ENCODE peak calls at places on chromosomes 16 and 17, in seven cellular contexts. One of them, this sample, is unnamed.

GRCh38 chr17:76442341-76443338 is 10.3 kb downstream of the UBE2O start:
- ATAC-seq in SK-N-SH treated with all-trans-retinoic acid at 6 μM for 48 hours: no peak
- ATAC-seq in activated T-cell treated with anti-CD3 and anti-CD28 coated beads, Interleukin-2, amount 50 U/mL, for 4 hours: no peak
- ATAC-seq in right cardiac atrium: no peak
- ATAC-seq in PC-3: no peak
- ATAC-seq in activated naive CD8-positive, alpha-beta T cell treated with anti-CD3 and anti-CD28 coated beads, Interleukin-2, amount 10 ng/mL, durations not matched to agents 7 days and 5 days: peak; percentile 61
- ATAC-seq in GM12878: peak; percentile 29
- ATAC-seq in this sample: no peak

GRCh38 chr17:34556384-34556783 is 23.0 kb upstream of the TMEM132E start:
- ATAC-seq in SK-N-SH treated with all-trans-retinoic acid at 6 μM for 48 hours: peak; percentile 26
- ATAC-seq in activated T-cell treated with anti-CD3 and anti-CD28 coated beads, Interleukin-2, amount 50 U/mL, for 4 hours: no peak
- ATAC-seq in right cardiac atrium: no peak
- ATAC-seq in PC-3: no peak
- ATAC-seq in activated naive CD8-positive, alpha-beta T cell treated with anti-CD3 and anti-CD28 coated beads, Interleukin-2, amount 10 ng/mL, durations not matched to agents 7 days and 5 days: no peak
- ATAC-seq in GM12878: no peak
- ATAC-seq in this sample: no peak

GRCh38 chr17:29042679-29043538 is at the start of gene PIPOX:
- ATAC-seq in SK-N-SH treated with all-trans-retinoic acid at 6 μM for 48 hours: peak; percentile 54
- ATAC-seq in activated T-cell treated with anti-CD3 and anti-CD28 coated beads, Interleukin-2, amount 50 U/mL, for 4 hours: no peak
- ATAC-seq in right cardiac atrium: peak; percentile 55
- ATAC-seq in PC-3: no peak
- ATAC-seq in activated naive CD8-positive, alpha-beta T cell treated with anti-CD3 and anti-CD28 coated beads, Interleukin-2, amount 10 ng/mL, durations not matched to agents 7 days and 5 days: no peak
- ATAC-seq in GM12878: peak; percentile 92
- ATAC-seq in this sample: peak; percentile 90

GRCh38 chr16:85420501-85421337 is 192.4 kb upstream of the GSE1 start:
- ATAC-seq in SK-N-SH treated with all-trans-retinoic acid at 6 μM for 48 hours: no peak
- ATAC-seq in activated T-cell treated with anti-CD3 and anti-CD28 coated beads, Interleukin-2, amount 50 U/mL, for 4 hours: peak; percentile 78
- ATAC-seq in right cardiac atrium: peak; percentile 22
- ATAC-seq in PC-3: peak; percentile 60
- ATAC-seq in activated naive CD8-positive, alpha-beta T cell treated with anti-CD3 and anti-CD28 coated beads, Interleukin-2, amount 10 ng/mL, durations not matched to agents 7 days and 5 days: peak; percentile 64
- ATAC-seq in GM12878: peak; percentile 89
- ATAC-seq in this sample: peak; percentile 69

GRCh38 chr17:62804822-62805221 is 3.3 kb downstream of the MARCHF10 start:
- ATAC-seq in SK-N-SH treated with all-trans-retinoic acid at 6 μM for 48 hours: no peak
- ATAC-seq in activated T-cell treated with anti-CD3 and anti-CD28 coated beads, Interleukin-2, amount 50 U/mL, for 4 hours: no peak
- ATAC-seq in right cardiac atrium: no peak
- ATAC-seq in PC-3: no peak
- ATAC-seq in activated naive CD8-positive, alpha-beta T cell treated with anti-CD3 and anti-CD28 coated beads, Interleukin-2, amount 10 ng/mL, durations not matched to agents 7 days and 5 days: no peak
- ATAC-seq in GM12878: no peak
- ATAC-seq in this sample: no peak

GRCh38 chr17:55407641-55408566 is 13.7 kb downstream of the MMD start:
- ATAC-seq in SK-N-SH treated with all-trans-retinoic acid at 6 μM for 48 hours: no peak
- ATAC-seq in activated T-cell treated with anti-CD3 and anti-CD28 coated beads, Interleukin-2, amount 50 U/mL, for 4 hours: no peak
- ATAC-seq in right cardiac atrium: no peak
- ATAC-seq in PC-3: no peak
- ATAC-seq in activated naive CD8-positive, alpha-beta T cell treated with anti-CD3 and anti-CD28 coated beads, Interleukin-2, amount 10 ng/mL, durations not matched to agents 7 days and 5 days: no peak
- ATAC-seq in GM12878: no peak
- ATAC-seq in this sample: no peak

GRCh38 chr17:77083547-77083946 is 57.2 kb upstream of the SEC14L1 start:
- ATAC-seq in SK-N-SH treated with all-trans-retinoic acid at 6 μM for 48 hours: no peak
- ATAC-seq in activated T-cell treated with anti-CD3 and anti-CD28 coated beads, Interleukin-2, amount 50 U/mL, for 4 hours: no peak
- ATAC-seq in right cardiac atrium: no peak
- ATAC-seq in PC-3: no peak
- ATAC-seq in activated naive CD8-positive, alpha-beta T cell treated with anti-CD3 and anti-CD28 coated beads, Interleukin-2, amount 10 ng/mL, durations not matched to agents 7 days and 5 days: no peak
- ATAC-seq in GM12878: no peak
- ATAC-seq in this sample: no peak

GRCh38 chr17:61815863-61816523 is 47.3 kb downstream of the BRIP1 start:
- ATAC-seq in SK-N-SH treated with all-trans-retinoic acid at 6 μM for 48 hours: peak; percentile 57
- ATAC-seq in activated T-cell treated with anti-CD3 and anti-CD28 coated beads, Interleukin-2, amount 50 U/mL, for 4 hours: no peak
- ATAC-seq in right cardiac atrium: no peak
- ATAC-seq in PC-3: no peak
- ATAC-seq in activated naive CD8-positive, alpha-beta T cell treated with anti-CD3 and anti-CD28 coated beads, Interleukin-2, amount 10 ng/mL, durations not matched to agents 7 days and 5 days: no peak
- ATAC-seq in GM12878: no peak
- ATAC-seq in this sample: peak; percentile 51

GRCh38 chr16:49012961-49013726 is 268.5 kb downstream of the CBLN1 start:
- ATAC-seq in SK-N-SH treated with all-trans-retinoic acid at 6 μM for 48 hours: peak; percentile 67
- ATAC-seq in activated T-cell treated with anti-CD3 and anti-CD28 coated beads, Interleukin-2, amount 50 U/mL, for 4 hours: no peak
- ATAC-seq in right cardiac atrium: peak; percentile 74
- ATAC-seq in PC-3: no peak
- ATAC-seq in activated naive CD8-positive, alpha-beta T cell treated with anti-CD3 and anti-CD28 coated beads, Interleukin-2, amount 10 ng/mL, durations not matched to agents 7 days and 5 days: no peak
- ATAC-seq in GM12878: no peak
- ATAC-seq in this sample: no peak

GRCh38 chr17:45994987-45995386 is 4.1 kb upstream of the STH start:
- ATAC-seq in SK-N-SH treated with all-trans-retinoic acid at 6 μM for 48 hours: no peak
- ATAC-seq in activated T-cell treated with anti-CD3 and anti-CD28 coated beads, Interleukin-2, amount 50 U/mL, for 4 hours: no peak
- ATAC-seq in right cardiac atrium: no peak
- ATAC-seq in PC-3: no peak
- ATAC-seq in activated naive CD8-positive, alpha-beta T cell treated with anti-CD3 and anti-CD28 coated beads, Interleukin-2, amount 10 ng/mL, durations not matched to agents 7 days and 5 days: no peak
- ATAC-seq in GM12878: no peak
- ATAC-seq in this sample: no peak

GRCh38 chr16:12458591-12459400 is 344.9 kb downstream of the CPPED1 start:
- ATAC-seq in SK-N-SH treated with all-trans-retinoic acid at 6 μM for 48 hours: no peak
- ATAC-seq in activated T-cell treated with anti-CD3 and anti-CD28 coated beads, Interleukin-2, amount 50 U/mL, for 4 hours: peak; percentile 76
- ATAC-seq in right cardiac atrium: peak; percentile 45
- ATAC-seq in PC-3: no peak
- ATAC-seq in activated naive CD8-positive, alpha-beta T cell treated with anti-CD3 and anti-CD28 coated beads, Interleukin-2, amount 10 ng/mL, durations not matched to agents 7 days and 5 days: peak; percentile 91
- ATAC-seq in GM12878: peak; percentile 44
- ATAC-seq in this sample: peak; percentile 75

This sample was measured in stimulated activated memory B cell treated with anti-CD40 and anti-IgM and Interleukin-4, amounts not matched to agents 10 μg/mL and 1 μg/mL and 100 μg/mL, for 72 hours.